ENCODE peak calls at places on chromosomes 16 and 17, in seven cellular contexts. R is ecto neural progenitor cell, A is WERI-Rb-1, I is NCI-H1436, O is cardiac septum, L is psoas muscle, Z is HTR-8/SVneo. F is an unnamed sample.

GRCh38 chr17:66540131-66540781 is 237.8 kb downstream of the PRKCA start:
- DNase-seq in L (peak), A (no peak), O (no peak), R (peak), Z (no peak), I (no peak), F (no peak)

GRCh38 chr16:84950906-84951305 is 60.4 kb downstream of the ZDHHC7 start:
- DNase-seq in Z (no peak), A (peak), R (no peak), L (no peak), I (peak), O (no peak), F (no peak)

GRCh38 chr17:74452841-74453661 is 13.4 kb upstream of the CD300A start:
- DNase-seq in O (no peak), I (peak), L (no peak), A (peak), R (peak), Z (no peak), F (no peak)

GRCh38 chr16:69867796-69868565 is 83.2 kb upstream of the CLEC18A start:
- DNase-seq in O (no peak), I (no peak), L (no peak), R (no peak), Z (no peak), A (no peak), F (no peak)

GRCh38 chr16:23679274-23679985 is 741 bp downstream of the PLK1 start:
- DNase-seq in A (peak), R (peak), O (peak), Z (peak), L (no peak), I (peak), F (no peak)

GRCh38 chr17:54426287-54426886 is 474.3 kb upstream of the TOM1L1 start:
- DNase-seq in O (no peak), L (no peak), A (peak), R (no peak), I (no peak), Z (no peak), F (no peak)

GRCh38 chr17:44278006-44278405 is 10.1 kb upstream of the SLC4A1 start:
- DNase-seq in R (no peak), Z (no peak), O (no peak), L (no peak), A (no peak), I (no peak), F (no peak)

GRCh38 chr16:55543470-55543869 is 23.0 kb upstream of the CAPNS2 start:
- DNase-seq in R (no peak), A (no peak), Z (peak), I (no peak), L (no peak), O (no peak), F (no peak)

GRCh38 chr16:27769561-27770222 is 219.7 kb downstream of the KATNIP start:
- DNase-seq in A (peak), L (no peak), O (no peak), R (no peak), I (no peak), Z (no peak), F (peak)

GRCh38 chr16:58125781-58126335 is 3.3 kb downstream of the CFAP20 start:
- DNase-seq in A (no peak), I (no peak), Z (no peak), R (no peak), O (no peak), L (no peak), F (no peak)

GRCh38 chr16:56203052-56203451 is 11.8 kb downstream of the GNAO1 start:
- DNase-seq in L (peak), Z (peak), O (no peak), I (peak), R (no peak), A (peak), F (peak)

GRCh38 chr17:78557598-78558039 is 19.6 kb downstream of the DNAH17 start:
- DNase-seq in L (no peak), Z (peak), I (no peak), R (no peak), A (no peak), O (no peak), F (no peak)

GRCh38 chr16:12002447-12003006 is 26.0 kb downstream of the SNX29 start:
- DNase-seq in O (no peak), A (peak), R (no peak), I (peak), Z (no peak), L (no peak), F (no peak)

GRCh38 chr16:1213231-1213630 is 11.8 kb downstream of the TPSG1 start:
- DNase-seq in O (no peak), R (no peak), A (no peak), Z (no peak), I (no peak), L (no peak), F (no peak)

GRCh38 chr17:13418891-13419290 is 182.8 kb downstream of the HS3ST3A1 start:
- DNase-seq in O (no peak), I (no peak), A (no peak), Z (no peak), R (no peak), L (no peak), F (no peak)

GRCh38 chr17:82909322-82909904 is 69.6 kb upstream of the ZNF750 start:
- DNase-seq in R (no peak), Z (no peak), I (no peak), L (no peak), O (no peak), A (no peak), F (no peak)

GRCh38 chr16:54266363-54266955 is 20.1 kb downstream of the IRX3 start:
- DNase-seq in Z (no peak), L (no peak), R (no peak), A (no peak), O (no peak), I (no peak), F (no peak)

GRCh38 chr16:87956169-87956770 is 5.0 kb downstream of the BANP start:
- DNase-seq in L (no peak), Z (no peak), R (no peak), O (peak), I (no peak), A (no peak), F (no peak)

GRCh38 chr17:82823004-82823403 is 16.8 kb downstream of the ZNF750 start:
- DNase-seq in Z (no peak), O (no peak), L (no peak), I (no peak), A (peak), R (no peak), F (no peak)

GRCh38 chr16:84359326-84359725 is 9.0 kb upstream of the ATP2C2 start:
- DNase-seq in R (no peak), O (no peak), I (no peak), L (no peak), Z (no peak), A (no peak), F (no peak)

GRCh38 chr16:22898874-22899348 is 84.9 kb downstream of the HS3ST2 start:
- DNase-seq in O (peak), I (peak), Z (no peak), L (peak), R (peak), A (peak), F (peak)

GRCh38 chr17:66730497-66730923 is 104.4 kb upstream of the CACNG5 start:
- DNase-seq in Z (no peak), L (no peak), A (no peak), R (no peak), I (no peak), O (no peak), F (no peak)

GRCh38 chr17:80414508-80414802 is 512 bp upstream of the ENDOV start:
- DNase-seq in I (no peak), O (no peak), L (no peak), Z (peak), A (no peak), R (peak), F (no peak)

GRCh38 chr16:82935781-82936180 is 309.0 kb downstream of the CDH13 start:
- DNase-seq in O (no peak), L (no peak), Z (no peak), R (no peak), I (no peak), A (no peak), F (no peak)

GRCh38 chr16:61131447-61131846 is 904.8 kb downstream of the CDH8 start:
- DNase-seq in A (no peak), R (no peak), L (no peak), Z (no peak), I (no peak), O (no peak), F (no peak)

GRCh38 chr17:2213291-2213960 is 90.2 kb downstream of the SMG6 start:
- DNase-seq in A (no peak), R (no peak), Z (no peak), I (no peak), L (no peak), O (no peak), F (no peak)

GRCh38 chr16:3488801-3489200 is 6.5 kb downstream of the C16orf90 start:
- DNase-seq in R (no peak), A (peak), I (no peak), L (no peak), O (no peak), Z (no peak), F (no peak)

GRCh38 chr16:87954826-87955225 is 3.6 kb downstream of the BANP start:
- DNase-seq in I (no peak), A (no peak), Z (no peak), L (no peak), O (peak), R (no peak), F (no peak)

GRCh38 chr16:84941916-84942315 is 69.4 kb downstream of the ZDHHC7 start:
- DNase-seq in A (no peak), R (no peak), I (no peak), O (no peak), Z (peak), L (no peak), F (no peak)

GRCh38 chr17:77487677-77488530 is 347.1 kb downstream of the SEC14L1 start:
- DNase-seq in R (no peak), A (no peak), Z (no peak), L (no peak), I (no peak), O (peak), F (no peak)